ENCODE peak calls at places on chromosomes 4 and X, in seven cellular contexts. H, W, K, X, N, R and S are unnamed samples.

GRCh38 chr4:128309585-128309984 is 22.0 kb upstream of the PGRMC2 start:
- DNase-seq in H (no peak), W (no peak), K (no peak), X (no peak), N (no peak), R (no peak), S (no peak)

GRCh38 chrX:50107470-50107869 is 93.3 kb downstream of the AKAP4 start:
- DNase-seq in H (no peak), W (no peak), K (peak), X (no peak), N (no peak), R (no peak), S (no peak)

GRCh38 chrX:3713937-3714434 is 537 bp upstream of the PRKX start:
- DNase-seq in H (no peak), W (no peak), K (no peak), X (no peak), N (peak), R (no peak), S (no peak)

GRCh38 chr4:5365071-5366008 is 314.1 kb downstream of the STK32B start:
- DNase-seq in H (peak), W (no peak), K (peak), X (no peak), N (no peak), R (no peak), S (no peak)

GRCh38 chr4:77021614-77022089 is 54.1 kb downstream of the CCNI start:
- DNase-seq in H (peak), W (no peak), K (peak), X (no peak), N (no peak), R (no peak), S (no peak)

GRCh38 chr4:33628296-33628695 is 2616.0 kb downstream of the ARAP2 start:
- DNase-seq in H (no peak), W (no peak), K (peak), X (no peak), N (no peak), R (no peak), S (no peak)

GRCh38 chr4:118282692-118283091 is 70.1 kb downstream of the PRSS12 start:
- DNase-seq in H (peak), W (no peak), K (peak), X (no peak), N (no peak), R (no peak), S (no peak)

GRCh38 chr4:165751882-165752281 is 121.2 kb upstream of the TLL1 start:
- DNase-seq in H (no peak), W (no peak), K (no peak), X (peak), N (no peak), R (no peak), S (no peak)

GRCh38 chrX:111917591-111917990 is 41.6 kb downstream of the TRPC5OS start:
- DNase-seq in H (no peak), W (no peak), K (no peak), X (no peak), N (no peak), R (no peak), S (no peak)

GRCh38 chr4:86032476-86033022 is 327.3 kb downstream of the MAPK10 start:
- DNase-seq in H (peak), W (no peak), K (peak), X (no peak), N (no peak), R (no peak), S (peak)

GRCh38 chr4:71659979-71660378 is 123.9 kb downstream of the GC start:
- DNase-seq in H (no peak), W (no peak), K (no peak), X (no peak), N (no peak), R (no peak), S (no peak)

GRCh38 chrX:107674480-107675364 is 46.4 kb downstream of the PRPS1 start:
- DNase-seq in H (no peak), W (no peak), K (peak), X (no peak), N (peak), R (no peak), S (peak)

GRCh38 chr4:156754832-156755570 is 216.6 kb downstream of the PDGFC start:
- DNase-seq in H (no peak), W (no peak), K (peak), X (no peak), N (no peak), R (no peak), S (no peak)

GRCh38 chr4:137952116-137952515 is 290.0 kb downstream of the SLC7A11 start:
- DNase-seq in H (no peak), W (no peak), K (peak), X (no peak), N (no peak), R (no peak), S (no peak)

GRCh38 chr4:178941975-178942374 is 1499.7 kb upstream of the AGA start:
- DNase-seq in H (no peak), W (no peak), K (no peak), X (no peak), N (no peak), R (no peak), S (no peak)

GRCh38 chr4:124525524-124525923 is 187.0 kb downstream of the ANKRD50 start:
- DNase-seq in H (no peak), W (no peak), K (no peak), X (no peak), N (no peak), R (no peak), S (no peak)

GRCh38 chr4:68861057-68861456 is 45.3 kb downstream of the UGT2B10 start:
- DNase-seq in H (no peak), W (no peak), K (no peak), X (no peak), N (no peak), R (no peak), S (no peak)